ENCODE peak calls at places on chromosomes 13 and 19, in seven cellular contexts. One of them, this sample, is unnamed.

GRCh38 chr13:109917422-109917821 is 131.0 kb upstream of the IRS2 start:
- DNase-seq in HuH-7: no peak
- DNase-seq in GDM1: no peak
- DNase-seq in GM06990: no peak
- DNase-seq in choroid plexus epithelial cell: no peak
- DNase-seq in T-helper 17 cell: no peak
- DNase-seq in fibroblast of lung: no peak
- DNase-seq in this sample: no peak

GRCh38 chr19:48806518-48806817 is 4.4 kb downstream of the BCAT2 start:
- DNase-seq in HuH-7: no peak
- DNase-seq in GDM1: no peak
- DNase-seq in GM06990: no peak
- DNase-seq in choroid plexus epithelial cell: no peak
- DNase-seq in T-helper 17 cell: no peak
- DNase-seq in fibroblast of lung: no peak
- DNase-seq in this sample: no peak

GRCh38 chr13:64371045-64371444 is 2859.1 kb downstream of the PCDH9 start:
- DNase-seq in HuH-7: no peak
- DNase-seq in GDM1: no peak
- DNase-seq in GM06990: no peak
- DNase-seq in choroid plexus epithelial cell: peak
- DNase-seq in T-helper 17 cell: no peak
- DNase-seq in fibroblast of lung: no peak
- DNase-seq in this sample: no peak

GRCh38 chr13:99215466-99215865 is 14.8 kb downstream of the UBAC2 start:
- DNase-seq in HuH-7: no peak
- DNase-seq in GDM1: no peak
- DNase-seq in GM06990: no peak
- DNase-seq in choroid plexus epithelial cell: no peak
- DNase-seq in T-helper 17 cell: peak
- DNase-seq in fibroblast of lung: no peak
- DNase-seq in this sample: peak

GRCh38 chr19:34171539-34171876 is 796 bp upstream of the LSM14A start:
- DNase-seq in HuH-7: no peak
- DNase-seq in GDM1: no peak
- DNase-seq in GM06990: no peak
- DNase-seq in choroid plexus epithelial cell: peak
- DNase-seq in T-helper 17 cell: no peak
- DNase-seq in fibroblast of lung: peak
- DNase-seq in this sample: no peak

GRCh38 chr19:39131255-39131755 is 5.7 kb downstream of the PAK4 start:
- DNase-seq in HuH-7: no peak
- DNase-seq in GDM1: no peak
- DNase-seq in GM06990: no peak
- DNase-seq in choroid plexus epithelial cell: no peak
- DNase-seq in T-helper 17 cell: no peak
- DNase-seq in fibroblast of lung: no peak
- DNase-seq in this sample: no peak

GRCh38 chr13:23074054-23074805 is 106.5 kb upstream of the SGCG start:
- DNase-seq in HuH-7: no peak
- DNase-seq in GDM1: no peak
- DNase-seq in GM06990: no peak
- DNase-seq in choroid plexus epithelial cell: no peak
- DNase-seq in T-helper 17 cell: no peak
- DNase-seq in fibroblast of lung: peak
- DNase-seq in this sample: no peak

GRCh38 chr13:25114220-25114619 is 18.3 kb downstream of the PABPC3 start:
- DNase-seq in HuH-7: peak
- DNase-seq in GDM1: peak
- DNase-seq in GM06990: peak
- DNase-seq in choroid plexus epithelial cell: peak
- DNase-seq in T-helper 17 cell: peak
- DNase-seq in fibroblast of lung: peak
- DNase-seq in this sample: no peak

GRCh38 chr13:62613819-62614218 is 1198.2 kb upstream of the PCDH20 start:
- DNase-seq in HuH-7: no peak
- DNase-seq in GDM1: no peak
- DNase-seq in GM06990: no peak
- DNase-seq in choroid plexus epithelial cell: peak
- DNase-seq in T-helper 17 cell: no peak
- DNase-seq in fibroblast of lung: no peak
- DNase-seq in this sample: no peak

GRCh38 chr19:48221628-48222027 is 34.1 kb downstream of the CARD8 start:
- DNase-seq in HuH-7: no peak
- DNase-seq in GDM1: no peak
- DNase-seq in GM06990: no peak
- DNase-seq in choroid plexus epithelial cell: no peak
- DNase-seq in T-helper 17 cell: no peak
- DNase-seq in fibroblast of lung: no peak
- DNase-seq in this sample: no peak

GRCh38 chr19:35911173-35911572 is 3.1 kb upstream of the TYROBP start:
- DNase-seq in HuH-7: no peak
- DNase-seq in GDM1: peak
- DNase-seq in GM06990: no peak
- DNase-seq in choroid plexus epithelial cell: no peak
- DNase-seq in T-helper 17 cell: no peak
- DNase-seq in fibroblast of lung: no peak
- DNase-seq in this sample: no peak

This sample was measured in activated gamma-delta T cell.